ENCODE peak calls at places on chromosomes 11 and 22, in five cellular contexts. H, V, X, W and P are unnamed samples.
A peak's percentile ranks its signal among the peaks of the same experiment; 100 is the strongest.

GRCh38 chr11:126661051-126661450 is 305.6 kb downstream of the ST3GAL4 start:
- DNase-seq in H (no peak), V (no peak), X (no peak), W (no peak), P (no peak)

GRCh38 chr11:128593281-128593680 is 5.9 kb upstream of the ETS1 start:
- DNase-seq in H (no peak), V (no peak), X (no peak), W (no peak), P (no peak)

GRCh38 chr11:118142081-118142480 is 10.5 kb downstream of the SCN4B start:
- DNase-seq in H (peak; percentile 34), V (no peak), X (peak; percentile 53), W (no peak), P (no peak)

GRCh38 chr11:94196363-94196762 is 67.7 kb downstream of the PANX1 start:
- DNase-seq in H (no peak), V (no peak), X (no peak), W (no peak), P (no peak)

GRCh38 chr22:20015971-20016733 is 471 bp downstream of the ARVCF start:
- DNase-seq in H (peak; percentile 72), V (peak; percentile 33), X (no peak), W (no peak), P (no peak)

GRCh38 chr22:41351011-41351410 is 30.7 kb upstream of the TEF start:
- DNase-seq in H (no peak), V (no peak), X (no peak), W (no peak), P (no peak)

GRCh38 chr22:45896153-45896951 is 80.6 kb downstream of the WNT7B start:
- DNase-seq in H (no peak), V (no peak), X (no peak), W (no peak), P (peak; percentile 77)

GRCh38 chr11:35649984-35650383 is 12.6 kb upstream of the TRIM44 start:
- DNase-seq in H (no peak), V (no peak), X (no peak), W (no peak), P (no peak)

GRCh38 chr11:10639350-10639749 is 54.2 kb downstream of the IRAG1 start:
- DNase-seq in H (no peak), V (no peak), X (no peak), W (no peak), P (no peak)

GRCh38 chr11:120229451-120230424 is 10.2 kb upstream of the POU2F3 start:
- DNase-seq in H (no peak), V (no peak), X (no peak), W (no peak), P (no peak)

GRCh38 chr11:125214466-125215204 is 50.1 kb downstream of the PKNOX2 start:
- DNase-seq in H (no peak), V (no peak), X (no peak), W (no peak), P (no peak)

GRCh38 chr22:43310311-43310710 is 32.9 kb downstream of the SCUBE1 start:
- DNase-seq in H (no peak), V (no peak), X (no peak), W (no peak), P (no peak)

GRCh38 chr11:73907191-73907590 is 30.4 kb downstream of the PAAF1 start:
- DNase-seq in H (no peak), V (no peak), X (no peak), W (no peak), P (peak; percentile 21)

GRCh38 chr11:116240661-116241060 is 532.1 kb downstream of the BUD13 start:
- DNase-seq in H (no peak), V (no peak), X (no peak), W (no peak), P (no peak)

GRCh38 chr11:92782806-92783205 is 186.6 kb upstream of the MTNR1B start:
- DNase-seq in H (no peak), V (no peak), X (no peak), W (no peak), P (no peak)

GRCh38 chr11:107263865-107264563 is 193.6 kb downstream of the CWF19L2 start:
- DNase-seq in H (no peak), V (no peak), X (no peak), W (no peak), P (no peak)

GRCh38 chr11:16978021-16978370 is 36.2 kb downstream of the PLEKHA7 start:
- DNase-seq in H (no peak), V (no peak), X (no peak), W (no peak), P (no peak)

GRCh38 chr22:49576241-49577141 is 251.2 kb downstream of the BRD1 start:
- DNase-seq in H (peak; percentile 52), V (peak; percentile 1), X (peak; percentile 44), W (no peak), P (no peak)

GRCh38 chr11:85299247-85299646 is 327.9 kb downstream of the DLG2 start:
- DNase-seq in H (no peak), V (no peak), X (no peak), W (no peak), P (no peak)

GRCh38 chr11:2559527-2560311 is 114.9 kb downstream of the KCNQ1 start:
- DNase-seq in H (peak; percentile 40), V (peak; percentile 5), X (peak; percentile 56), W (no peak), P (peak; percentile 74)

GRCh38 chr22:44577391-44578114 is 79.5 kb upstream of the RTL6 start:
- DNase-seq in H (peak; percentile 60), V (no peak), X (no peak), W (no peak), P (peak; percentile 44)

GRCh38 chr22:48097723-48098122 is 1335.3 kb downstream of the TBC1D22A start:
- DNase-seq in H (no peak), V (no peak), X (peak; percentile 16), W (no peak), P (no peak)
- H3K9me3 ChIP-seq in H (no peaks in the 10 kb centered on the region), V (no peaks in the 10 kb centered on the region), X (no peaks in the 10 kb centered on the region), W (no peaks in the 10 kb centered on the region), P (no peaks in the 10 kb centered on the region)

GRCh38 chr11:44861829-44862545 is 88.7 kb downstream of the TP53I11 start:
- DNase-seq in H (peak; percentile 94), V (peak; percentile 68), X (no peak), W (peak; percentile 89), P (peak; percentile 52)
- TF ChIP-seq POLR2AphosphoS5 in H (peak; percentile 46), V (peak; percentile 47), X (no peak), W (peak; percentile 61), P (no peak)

GRCh38 chr22:47374901-47375575 is 612.6 kb downstream of the TBC1D22A start:
- DNase-seq in H (peak; percentile 39), V (no peak), X (peak; percentile 43), W (no peak), P (peak; percentile 69)

GRCh38 chr22:47376322-47376700 is 613.9 kb downstream of the TBC1D22A start:
- DNase-seq in H (peak; percentile 4), V (no peak), X (peak; percentile 19), W (no peak), P (no peak)

GRCh38 chr22:47375621-47376321 is 613.3 kb downstream of the TBC1D22A start:
- DNase-seq in H (peak; percentile 36), V (no peak), X (peak; percentile 44), W (no peak), P (peak; percentile 37)

GRCh38 chr22:47377926-47378560 is 615.6 kb downstream of the TBC1D22A start:
- DNase-seq in H (peak; percentile 36), V (no peak), X (peak; percentile 17), W (no peak), P (peak; percentile 6)

DNA sequence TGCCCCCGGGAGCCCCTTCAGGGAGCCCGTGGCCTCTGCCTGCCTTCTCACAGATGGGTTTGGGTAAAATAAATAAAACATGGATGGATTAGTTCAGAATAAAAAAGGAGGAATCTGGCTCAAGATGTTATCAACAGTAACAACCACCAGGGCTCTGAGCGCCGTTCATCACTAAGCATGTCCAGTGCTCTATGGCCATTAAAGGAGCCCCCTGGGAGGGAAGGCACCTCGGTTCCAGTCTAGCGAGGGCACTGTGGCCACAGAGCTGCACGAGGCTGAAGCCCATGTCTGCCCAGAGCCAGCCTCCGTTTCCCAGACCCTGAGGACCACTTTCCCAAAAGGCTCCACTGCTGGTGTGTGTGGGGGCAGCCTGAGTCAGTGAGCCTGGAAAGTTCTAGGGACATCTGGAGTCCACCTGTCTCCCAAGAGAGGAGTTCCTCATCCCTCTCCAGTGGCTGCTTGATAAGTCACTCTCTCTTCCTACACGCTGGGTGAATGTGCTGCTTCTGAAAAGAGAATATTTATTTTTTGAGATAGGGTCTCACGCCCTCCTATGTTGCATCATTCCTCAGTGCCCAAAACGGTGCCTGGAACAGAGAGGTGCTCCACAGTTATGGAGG is 614.6 kb downstream of the TBC1D22A start:
- DNase-seq in H (no peak), V (no peak), X (peak; percentile 45), W (no peak), P (peak; percentile 16)
- H3K9me3 ChIP-seq in H (no peaks in the 10 kb centered on the region), V (no peaks in the 10 kb centered on the region), X (no peaks in the 10 kb centered on the region), W (no peaks in the 10 kb centered on the region), P (no peaks in the 10 kb centered on the region)

GRCh38 chr11:924406-925157 is 1.1 kb upstream of the AP2A2 start:
- DNase-seq in H (peak; percentile 73), V (no peak), X (no peak), W (no peak), P (peak; percentile 85)

GRCh38 chr11:923691-924405 is 1.8 kb upstream of the AP2A2 start:
- DNase-seq in H (no peak), V (no peak), X (no peak), W (no peak), P (no peak)

GRCh38 chr11:926341-926916 is 759 bp downstream of the AP2A2 start:
- DNase-seq in H (no peak), V (peak; percentile 41), X (no peak), W (no peak), P (peak; percentile 52)

GRCh38 chr11:925158-925495 is 543 bp upstream of the AP2A2 start:
- DNase-seq in H (no peak), V (peak; percentile 23), X (peak; percentile 81), W (no peak), P (no peak)

GRCh38 chr11:925496-926301 is at the start of gene AP2A2:
- DNase-seq in H (peak; percentile 93), V (peak; percentile 93), X (peak; percentile 85), W (no peak), P (peak; percentile 90)
- TF ChIP-seq POLR2AphosphoS5 in H (peak; percentile 75), V (peak; percentile 85), X (peak; percentile 41), W (peak; percentile 73), P (peak; percentile 45)

GRCh38 chr11:70646272-70647049 is 248.1 kb downstream of the CTTN start:
- DNase-seq in H (no peak), V (no peak), X (no peak), W (no peak), P (no peak)
- H3K9me3 ChIP-seq in H (no peaks in the 10 kb centered on the region), V (no peaks in the 10 kb centered on the region), X (no peaks in the 10 kb centered on the region), W (no peaks in the 10 kb centered on the region), P (no peaks in the 10 kb centered on the region)

GRCh38 chr11:14029971-14030531 is 67.5 kb downstream of the SPON1 start:
- DNase-seq in H (peak; percentile 82), V (peak; percentile 50), X (peak; percentile 60), W (no peak), P (peak; percentile 44)
- TF ChIP-seq POLR2AphosphoS5 in H (peak; percentile 33), V (no peak), X (no peak), W (no peak), P (no peak)

GRCh38 chr11:133697603-133698002 is 147.7 kb downstream of the SPATA19 start:
- DNase-seq in H (no peak), V (no peak), X (no peak), W (no peak), P (no peak)
- H3K9me3 ChIP-seq in H (no peaks in the 10 kb centered on the region), V (no peaks in the 10 kb centered on the region), X (no peaks in the 10 kb centered on the region), W (no peaks in the 10 kb centered on the region), P (no peaks in the 10 kb centered on the region)

GRCh38 chr11:90134420-90135003 is at the start of gene NAALAD2:
- DNase-seq in H (peak; percentile 62), V (peak; percentile 11), X (peak; percentile 57), W (no peak), P (peak; percentile 63)
- TF ChIP-seq POLR2AphosphoS5 in H (no peak), V (no peak), X (no peak), W (no peak), P (no peak)

GRCh38 chr11:134537296-134537695 is 125.3 kb upstream of the B3GAT1 start:
- DNase-seq in H (peak; percentile 47), V (no peak), X (no peak), W (no peak), P (no peak)
- H3K9me3 ChIP-seq in H (no peaks in the 10 kb centered on the region), V (no peaks in the 10 kb centered on the region), X (no peaks in the 10 kb centered on the region), W (no peaks in the 10 kb centered on the region), P (no peaks in the 10 kb centered on the region)